ENCODE peak calls at places on chromosomes 13 and 19, in nine cellular contexts. K is NCI-H2081 treated with DMSO at 0.1 percent for 48 hours; S is adrenal gland; P is stimulated activated CD8-positive, alpha-beta memory T cell treated with anti-CD3 and anti-CD28 coated beads, Interleukin-4, amount 100 ng/mL, for 1 hour; O is T-cell; Q is foreskin fibroblast; C is fibroblast of the conjunctiva; Y is H9; Z is left cardiac atrium. V is an unnamed sample.

GRCh38 chr19:32702010-32702409 is 10.4 kb downstream of the NUDT19 start:
- DNase-seq in Y (no peak), Z (no peak), S (no peak), P (no peak), O (no peak), C (no peak), Q (no peak), K (no peak), V (no peak)

GRCh38 chr19:6023085-6023682 is 45.2 kb upstream of the RANBP3 start:
- DNase-seq in C (no peak), P (no peak), K (no peak), O (no peak), Q (peak), Z (peak), S (no peak), Y (no peak), V (no peak)

GRCh38 chr13:81025091-81025490 is 684.2 kb upstream of the SPRY2 start:
- DNase-seq in K (no peak), Q (no peak), P (no peak), Y (no peak), Z (no peak), S (no peak), O (no peak), C (no peak), V (no peak)

GRCh38 chr13:26679945-26680516 is 80.6 kb downstream of the GPR12 start:
- DNase-seq in Y (peak), Q (peak), C (no peak), Z (no peak), O (no peak), P (no peak), K (no peak), S (no peak), V (no peak)

GRCh38 chr13:73334459-73334858 is 275.7 kb downstream of the KLF5 start:
- DNase-seq in K (no peak), C (no peak), Q (peak), S (no peak), P (no peak), Z (no peak), O (no peak), Y (no peak), V (no peak)

GRCh38 chr13:29479716-29480492 is 115.6 kb downstream of the SLC7A1 start:
- DNase-seq in Q (no peak), Z (no peak), O (no peak), S (no peak), P (no peak), Y (no peak), K (no peak), C (no peak), V (no peak)

GRCh38 chr13:43908156-43909126 is 28.7 kb downstream of the LACC1 start:
- DNase-seq in Z (no peak), P (no peak), K (no peak), C (peak), Y (no peak), Q (peak), S (peak), O (no peak), V (no peak)

GRCh38 chr19:41706741-41707501 is 1.5 kb upstream of the CEACAM5 start:
- DNase-seq in O (peak), Q (no peak), P (peak), S (peak), K (no peak), C (no peak), Z (peak), Y (peak), V (peak)

GRCh38 chr13:82358284-82358683 is 1524.0 kb downstream of the SLITRK1 start:
- DNase-seq in Q (no peak), C (no peak), K (no peak), S (no peak), Y (no peak), O (no peak), Z (no peak), P (no peak), V (no peak)

GRCh38 chr13:77909827-77910226 is 8.8 kb downstream of the EDNRB start:
- DNase-seq in P (no peak), O (no peak), Q (no peak), K (no peak), S (no peak), Z (no peak), Y (no peak), C (no peak), V (no peak)

GRCh38 chr13:20270163-20270865 is 38.2 kb upstream of the GJB6 start:
- DNase-seq in Z (no peak), Q (no peak), O (no peak), S (no peak), Y (no peak), K (no peak), P (no peak), C (no peak), V (no peak)

GRCh38 chr13:28659611-28659970 is 661 bp downstream of the POMP start:
- DNase-seq in C (no peak), O (no peak), S (peak), Q (peak), K (no peak), Z (no peak), P (no peak), Y (no peak), V (no peak)

GRCh38 chr19:18160792-18161690 is 8.1 kb downstream of the PIK3R2 start:
- DNase-seq in Z (peak), Q (peak), P (peak), C (no peak), O (peak), Y (peak), S (peak), K (no peak), V (peak)

GRCh38 chr13:42816538-42816937 is 35.2 kb downstream of the FAM216B start:
- DNase-seq in P (no peak), Z (no peak), Q (no peak), S (no peak), Y (no peak), K (no peak), O (no peak), C (no peak), V (no peak)

GRCh38 chr19:18083929-18084684 is 2.6 kb downstream of the IL12RB1 start:
- DNase-seq in S (no peak), Z (no peak), K (no peak), Q (no peak), O (no peak), P (no peak), Y (no peak), C (no peak), V (no peak)

GRCh38 chr19:17358395-17358794 is 18.7 kb downstream of the PLVAP start:
- DNase-seq in Q (peak), Y (no peak), O (no peak), S (peak), C (no peak), P (no peak), K (no peak), Z (no peak), V (no peak)

GRCh38 chr19:47369923-47370625 is 21.0 kb downstream of the DHX34 start:
- DNase-seq in O (no peak), Y (no peak), C (peak), K (no peak), P (no peak), S (peak), Z (no peak), Q (peak), V (no peak)